ENCODE peak calls at places on chromosomes 11 and 22, in four cellular contexts. M is uterus, K is OCI-LY7, J is heart left ventricle. U is an unnamed sample.

GRCh38 chr11:31958086-31958735 is 132.7 kb upstream of the RCN1 start:
- DNase-seq in M (no peak), K (peak; percentile 35), J (peak; percentile 60), U (peak; percentile 66)

GRCh38 chr11:86523738-86524602 is 148.4 kb downstream of the ME3 start:
- DNase-seq in M (no peak), K (no peak), J (no peak), U (no peak)

GRCh38 chr11:46346886-46347636 is at the start of gene DGKZ:
- DNase-seq in M (peak; percentile 89), K (peak; percentile 89), J (peak; percentile 88), U (peak; percentile 82)

GRCh38 chr11:32374261-32374711 is 61.1 kb downstream of the WT1 start:
- DNase-seq in M (no peak), K (peak; percentile 47), J (no peak), U (no peak)

GRCh38 chr11:96097844-96098421 is 174.0 kb upstream of the MTMR2 start:
- DNase-seq in M (no peak), K (no peak), J (no peak), U (no peak)

GRCh38 chr11:88538088-88538487 is 200.6 kb upstream of the CTSC start:
- DNase-seq in M (no peak), K (no peak), J (no peak), U (no peak)

GRCh38 chr11:59755701-59756495 is 722 bp downstream of the STX3 start:
- DNase-seq in M (peak; percentile 83), K (no peak), J (peak; percentile 80), U (peak; percentile 83)

GRCh38 chr11:90818196-90818735 is 595.4 kb upstream of the CHORDC1 start:
- DNase-seq in M (no peak), K (no peak), J (no peak), U (no peak)

GRCh38 chr11:10930224-10930960 is 72.5 kb upstream of the ZBED5 start:
- DNase-seq in M (no peak), K (no peak), J (no peak), U (no peak)

GRCh38 chr22:45448431-45448830 is 34.9 kb downstream of the RIBC2 start:
- DNase-seq in M (peak; percentile 90), K (no peak), J (peak; percentile 64), U (peak; percentile 90)

GRCh38 chr11:129610545-129610944 is 205.1 kb upstream of the TMEM45B start:
- DNase-seq in M (no peak), K (no peak), J (no peak), U (no peak)

GRCh38 chr11:129610125-129610524 is 205.5 kb upstream of the TMEM45B start:
- DNase-seq in M (no peak), K (no peak), J (no peak), U (no peak)

GRCh38 chr11:129614256-129614944 is 201.2 kb upstream of the TMEM45B start:
- DNase-seq in M (no peak), K (no peak), J (no peak), U (no peak)

GRCh38 chr11:129613076-129613475 is 202.6 kb upstream of the TMEM45B start:
- DNase-seq in M (no peak), K (no peak), J (no peak), U (no peak)

DNA sequence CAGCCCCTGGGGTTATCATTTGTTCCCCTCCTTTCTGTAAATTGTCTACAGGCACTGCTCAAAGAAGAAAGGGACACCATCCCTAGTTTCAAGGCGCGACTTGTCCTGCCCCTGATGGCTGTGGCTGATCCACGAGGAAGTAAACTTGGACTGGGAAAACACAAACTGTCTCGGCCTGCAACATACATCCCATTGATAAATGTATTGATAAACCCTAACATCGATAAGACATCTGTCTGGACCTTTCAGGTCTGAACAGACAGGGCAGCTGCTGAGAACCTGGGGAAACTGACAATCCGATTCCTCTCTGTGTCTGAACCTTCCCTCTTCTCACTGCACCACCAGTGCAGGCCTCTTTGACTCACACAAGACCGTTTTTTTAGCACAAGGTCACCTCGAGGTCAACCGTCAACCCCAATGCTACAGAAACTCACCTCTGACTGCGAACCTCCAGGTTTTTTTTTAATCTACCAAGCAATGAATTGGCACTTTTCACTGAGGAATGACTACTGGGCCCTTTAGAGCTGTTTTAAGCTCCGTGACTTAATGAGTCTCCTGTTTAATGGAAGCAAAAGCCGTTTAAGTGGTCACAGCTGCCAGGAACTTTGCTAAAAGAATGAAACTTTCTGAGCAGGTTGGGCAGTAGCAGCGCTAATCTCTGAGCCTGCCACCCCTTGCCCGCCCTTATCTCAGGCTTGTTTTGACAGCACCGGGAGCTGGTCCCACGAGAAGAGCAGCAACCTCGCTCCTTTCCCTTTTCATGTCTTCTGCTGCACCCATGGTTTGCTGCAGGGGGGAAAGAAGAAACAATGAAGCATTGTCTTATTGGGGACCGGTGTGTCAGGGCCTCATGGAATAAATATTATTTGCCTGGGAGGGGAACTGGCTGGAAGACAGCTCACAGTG is 203.7 kb upstream of the TMEM45B start:
- DNase-seq in M (no peak), K (no peak), J (no peak), U (no peak)
- H3K27ac ChIP-seq in M (no peak overlapping the region), K (no peak overlapping the region), J (no peak overlapping the region), U (no peak overlapping the region)

DNA sequence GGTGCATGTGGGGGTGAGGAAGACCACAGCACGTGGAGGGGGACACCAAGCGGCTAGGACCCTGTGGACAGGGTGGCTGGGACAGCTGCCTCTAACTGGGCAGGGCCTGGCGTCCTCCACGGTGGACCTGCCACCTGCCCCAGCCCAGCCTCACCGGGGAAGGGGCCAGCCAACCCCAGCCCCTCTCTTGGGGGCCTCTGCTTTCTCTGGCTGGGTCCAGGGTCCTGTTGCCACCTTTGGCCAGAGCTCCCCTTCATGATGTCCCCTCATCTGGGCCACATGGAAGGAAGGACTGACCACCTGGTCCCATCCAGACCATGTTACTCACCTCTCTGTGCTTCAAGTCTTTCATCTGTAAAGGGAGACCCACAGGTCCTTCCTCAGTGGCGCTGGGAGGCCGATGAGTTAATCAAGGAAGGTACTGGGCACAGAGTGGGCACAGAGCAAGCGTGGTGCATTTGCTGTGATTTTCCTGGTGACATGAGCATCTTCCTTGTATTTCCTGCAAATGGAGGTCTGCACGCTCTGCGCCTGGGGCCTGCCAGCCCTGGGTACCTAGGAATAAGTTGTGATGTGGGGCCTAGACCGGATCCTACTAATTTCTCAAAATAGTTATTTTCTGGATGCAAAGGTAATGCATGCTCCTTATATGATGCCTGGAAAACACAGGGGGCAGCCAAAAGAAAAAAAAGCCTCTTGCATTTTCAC is 538.4 kb downstream of the TBC1D22A start:
- DNase-seq in M (no peak), K (no peak), J (no peak), U (peak; percentile 38)
- H3K9me3 ChIP-seq in M (no peaks in the 10 kb centered on the region), K (no peaks in the 10 kb centered on the region), J (no peaks in the 10 kb centered on the region), U (no peaks in the 10 kb centered on the region)

GRCh38 chr11:125263268-125263790 is 98.8 kb downstream of the PKNOX2 start:
- DNase-seq in M (peak; percentile 79), K (no peak), J (peak; percentile 85), U (peak; percentile 86)
- H3K27ac ChIP-seq in M (peak overlapping the region; percentile 15), K (no peak overlapping the region), J (peak overlapping the region; percentile 58), U (peak overlapping the region; percentile 38)

DNA sequence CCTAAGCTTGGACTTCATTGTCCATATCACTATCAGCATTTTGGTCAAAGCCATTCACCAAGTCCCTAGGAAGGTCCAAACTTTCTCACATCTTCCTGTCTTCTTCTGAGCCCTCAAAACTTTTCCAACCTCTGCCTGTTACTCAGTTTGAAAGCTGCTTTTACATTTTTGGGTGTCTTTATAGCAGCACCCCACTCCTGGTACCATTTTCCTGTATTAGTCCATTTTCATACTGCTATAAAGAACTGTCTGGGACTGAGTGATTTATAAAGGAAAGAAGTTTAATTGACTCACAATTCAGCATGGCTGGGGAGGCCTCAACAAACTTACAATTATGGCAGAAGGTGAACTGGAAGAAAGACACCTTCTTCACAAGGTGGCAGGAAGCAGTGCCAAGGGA is 717.0 kb upstream of the CCDC90B start:
- DNase-seq in M (no peak), K (no peak), J (no peak), U (no peak)
- H3K9me3 ChIP-seq in M (peaks cover 20% of the 10 kb centered on the region), K (peaks cover 29% of the 10 kb centered on the region), J (no peaks in the 10 kb centered on the region), U (peaks cover 36% of the 10 kb centered on the region)

DNA sequence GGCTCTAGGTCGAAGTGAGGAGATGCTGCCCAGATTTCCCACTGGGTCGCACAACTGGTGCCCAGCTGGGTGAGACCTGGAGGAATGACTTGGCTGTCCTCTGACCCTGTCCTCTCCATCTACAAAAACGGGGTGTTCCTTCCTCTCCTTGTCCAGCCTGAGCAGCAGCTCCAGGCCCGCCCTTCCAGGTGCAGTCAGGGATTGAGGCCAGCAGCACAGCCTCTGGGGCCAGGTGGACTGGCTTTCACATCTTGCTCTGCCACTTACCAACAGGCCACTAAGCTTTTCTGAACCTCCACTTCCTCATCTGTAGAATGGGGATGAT is 91.7 kb upstream of the LMO1 start:
- DNase-seq in M (no peak), K (no peak), J (no peak), U (no peak)
- H3K27ac ChIP-seq in M (no peak overlapping the region), K (no peak overlapping the region), J (no peak overlapping the region), U (no peak overlapping the region)

GRCh38 chr22:49045276-49045675 is 782.4 kb downstream of the BRD1 start:
- DNase-seq in M (no peak), K (no peak), J (no peak), U (no peak)

GRCh38 chr22:49047461-49047860 is 780.2 kb downstream of the BRD1 start:
- DNase-seq in M (no peak), K (no peak), J (no peak), U (no peak)

GRCh38 chr22:49048591-49048990 is 779.1 kb downstream of the BRD1 start:
- DNase-seq in M (no peak), K (no peak), J (no peak), U (no peak)

GRCh38 chr22:49046000-49046545 is 781.6 kb downstream of the BRD1 start:
- DNase-seq in M (no peak), K (no peak), J (no peak), U (no peak)

DNA sequence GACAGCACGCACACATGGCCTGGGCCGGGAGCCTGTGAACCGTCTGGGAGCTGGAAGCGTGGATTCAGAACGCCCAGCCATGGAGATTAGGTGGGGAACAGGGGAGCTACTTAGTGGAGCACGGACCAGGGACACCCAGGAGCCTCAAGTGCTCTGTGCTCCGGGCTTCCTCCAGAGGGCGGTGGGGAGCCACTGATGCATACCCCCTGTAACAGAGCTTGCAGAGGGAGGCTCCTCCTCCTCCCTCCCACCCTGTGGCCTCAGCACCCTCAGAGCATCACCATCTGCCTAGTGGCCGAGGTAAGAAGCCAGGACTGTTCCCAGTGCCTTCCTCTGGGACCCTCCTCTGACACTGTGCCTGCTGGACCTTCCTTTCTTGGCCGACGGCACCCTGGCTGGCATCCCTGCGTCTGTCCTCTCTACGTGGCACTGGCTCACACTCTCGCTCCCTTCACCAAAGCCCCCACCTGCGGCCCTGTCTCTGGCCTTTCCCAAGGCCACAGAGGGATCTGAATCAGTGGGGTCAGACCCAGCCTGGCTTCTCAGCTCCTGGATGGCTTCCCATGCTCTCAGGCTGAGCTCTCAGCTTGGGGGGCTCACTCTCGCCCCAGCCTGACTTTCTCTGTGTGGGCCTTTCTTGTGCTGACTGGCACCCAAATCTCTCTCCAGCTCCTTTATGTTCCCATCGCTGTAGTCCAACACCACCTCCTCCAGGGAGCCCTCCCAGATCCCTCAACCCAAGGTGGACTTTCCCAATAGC is 780.9 kb downstream of the BRD1 start:
- DNase-seq in M (peak; percentile 23), K (peak; percentile 70), J (no peak), U (no peak)
- H3K9me3 ChIP-seq in M (no peaks in the 10 kb centered on the region), K (no peaks in the 10 kb centered on the region), J (no peaks in the 10 kb centered on the region), U (no peaks in the 10 kb centered on the region)

GRCh38 chr11:128741511-128741910 is 47.6 kb downstream of the FLI1 start:
- DNase-seq in M (no peak), K (no peak), J (no peak), U (no peak)

GRCh38 chr11:128737704-128738103 is 43.8 kb downstream of the FLI1 start:
- DNase-seq in M (no peak), K (no peak), J (no peak), U (no peak)

GRCh38 chr11:128741928-128742327 is 48.1 kb downstream of the FLI1 start:
- DNase-seq in M (no peak), K (no peak), J (no peak), U (no peak)

GRCh38 chr11:128738942-128739341 is 45.1 kb downstream of the FLI1 start:
- DNase-seq in M (no peak), K (peak; percentile 60), J (no peak), U (no peak)

GRCh38 chr11:128739589-128739988 is 45.7 kb downstream of the FLI1 start:
- DNase-seq in M (no peak), K (no peak), J (no peak), U (no peak)
- H3K27ac ChIP-seq in M (no peak overlapping the region), K (no peak overlapping the region), J (no peak overlapping the region), U (no peak overlapping the region)

U was measured in right atrium auricular region.